ENCODE peak calls at places on chromosome 20, in seven cellular contexts. Z is EL; R is NCI-H526 treated with DMSO at 0.1 percent for 48 hours; X is naive thymus-derived CD8-positive, alpha-beta T cell; M is NCI-H1417; B is NCI-H524; K is GM23248. L is an unnamed sample.

GRCh38 chr20:24761220-24762065 is 187.6 kb upstream of the CST7 start:
- DNase-seq in Z (no peak), R (no peak), X (peak), M (no peak), B (no peak), K (no peak), L (no peak)

GRCh38 chr20:52279667-52280180 is 88.1 kb upstream of the ZFP64 start:
- DNase-seq in Z (no peak), R (no peak), X (no peak), M (no peak), B (no peak), K (peak), L (no peak)

GRCh38 chr20:53768329-53768728 is 174.7 kb upstream of the ZNF217 start:
- DNase-seq in Z (no peak), R (no peak), X (no peak), M (no peak), B (no peak), K (no peak), L (no peak)

GRCh38 chr20:1802385-1803215 is 92.6 kb upstream of the SIRPA start:
- DNase-seq in Z (peak), R (peak), X (peak), M (peak), B (no peak), K (peak), L (peak)

GRCh38 chr20:50919567-50919966 is 11.7 kb downstream of the ADNP start:
- DNase-seq in Z (peak), R (no peak), X (no peak), M (no peak), B (peak), K (peak), L (peak)

GRCh38 chr20:57109151-57109953 is 157.1 kb downstream of the BMP7 start:
- DNase-seq in Z (no peak), R (no peak), X (no peak), M (no peak), B (no peak), K (no peak), L (no peak)

GRCh38 chr20:57869951-57870315 is 160.1 kb upstream of the PMEPA1 start:
- DNase-seq in Z (no peak), R (no peak), X (no peak), M (no peak), B (no peak), K (no peak), L (no peak)

GRCh38 chr20:24751551-24751950 is 197.5 kb upstream of the CST7 start:
- DNase-seq in Z (no peak), R (no peak), X (no peak), M (no peak), B (no peak), K (no peak), L (no peak)

GRCh38 chr20:59661621-59662020 is 57.3 kb downstream of the PHACTR3 start:
- DNase-seq in Z (no peak), R (no peak), X (no peak), M (no peak), B (no peak), K (no peak), L (no peak)

GRCh38 chr20:36950432-36951197 is 893 bp downstream of the SAMHD1 start:
- DNase-seq in Z (peak), R (no peak), X (peak), M (peak), B (peak), K (peak), L (peak)

GRCh38 chr20:45017281-45017680 is 51.0 kb downstream of the STK4 start:
- DNase-seq in Z (no peak), R (no peak), X (no peak), M (no peak), B (no peak), K (no peak), L (no peak)

GRCh38 chr20:38730989-38731737 is 6.9 kb downstream of the SLC32A1 start:
- DNase-seq in Z (peak), R (peak), X (peak), M (peak), B (peak), K (peak), L (peak)

GRCh38 chr20:49169547-49169946 is 18.6 kb downstream of the STAU1 start:
- DNase-seq in Z (no peak), R (no peak), X (no peak), M (no peak), B (no peak), K (no peak), L (no peak)

GRCh38 chr20:36777152-36777551 is 3.6 kb upstream of the DSN1 start:
- DNase-seq in Z (no peak), R (no peak), X (no peak), M (no peak), B (no peak), K (no peak), L (no peak)

GRCh38 chr20:60586417-60587105 is 628.3 kb downstream of the CDH26 start:
- DNase-seq in Z (no peak), R (no peak), X (no peak), M (peak), B (peak), K (no peak), L (peak)

GRCh38 chr20:18133962-18134361 is 3.7 kb upstream of the KAT14 start:
- DNase-seq in Z (no peak), R (no peak), X (no peak), M (no peak), B (no peak), K (no peak), L (no peak)

GRCh38 chr20:47274449-47275108 is 81.9 kb downstream of the ZMYND8 start:
- DNase-seq in Z (peak), R (no peak), X (no peak), M (no peak), B (no peak), K (peak), L (no peak)

GRCh38 chr20:17758010-17758409 is 58.2 kb downstream of the BANF2 start:
- DNase-seq in Z (no peak), R (no peak), X (no peak), M (no peak), B (no peak), K (no peak), L (no peak)

GRCh38 chr20:52219441-52219840 is 27.9 kb upstream of the ZFP64 start:
- DNase-seq in Z (peak), R (no peak), X (no peak), M (no peak), B (no peak), K (no peak), L (peak)